ENCODE peak calls at places on chromosomes 6 and 20, in five cellular contexts. A is astrocyte, J is cardiac muscle cell, E is pancreas, F is neuronal stem cell. O is an unnamed sample. For H3K9me3, the result is how much of the 10 kb centered on the place peaks cover.

GRCh38 chr6:127637830-127638229 is 60.9 kb downstream of the C6orf58 start:
- DNase-seq in E (no peak), J (no peak), A (no peak), F (no peak), O (no peak)

GRCh38 chr6:134031696-134032255 is 20.6 kb downstream of the SLC2A12 start:
- DNase-seq in E (no peak), A (peak), J (no peak), F (no peak), O (no peak)

GRCh38 chr6:38113810-38114577 is 294.5 kb downstream of the ZFAND3 start:
- DNase-seq in E (no peak), A (no peak), J (no peak), F (no peak), O (no peak)

GRCh38 chr6:40395066-40395697 is 192.0 kb downstream of the LRFN2 start:
- DNase-seq in E (no peak), J (no peak), A (no peak), F (no peak), O (no peak)

GRCh38 chr6:15327271-15327670 is 81.4 kb downstream of the JARID2 start:
- DNase-seq in J (no peak), F (no peak), E (no peak), A (no peak), O (peak)

GRCh38 chr6:167394820-167395219 is 69.9 kb downstream of the TTLL2 start:
- DNase-seq in E (no peak), J (no peak), A (no peak), F (no peak), O (no peak)

GRCh38 chr20:52552181-52552872 is 360.7 kb upstream of the ZFP64 start:
- DNase-seq in F (no peak), E (no peak), A (peak), J (no peak), O (no peak)

GRCh38 chr6:26502169-26502568 is 2.1 kb downstream of the BTN1A1 start:
- DNase-seq in J (no peak), F (no peak), E (no peak), A (no peak), O (no peak)

GRCh38 chr6:62623851-62624532 is 338.0 kb upstream of the KHDRBS2 start:
- DNase-seq in F (no peak), A (no peak), J (no peak), E (no peak), O (no peak)

GRCh38 chr6:23601811-23602340 is 524.1 kb upstream of the NRSN1 start:
- DNase-seq in E (no peak), F (no peak), J (no peak), A (no peak), O (no peak)

GRCh38 chr6:113920663-113921267 is 50.2 kb downstream of the HDAC2 start:
- DNase-seq in E (no peak), F (no peak), A (no peak), J (no peak), O (no peak)

GRCh38 chr6:33812669-33813068 is 8.9 kb upstream of the MLN start:
- DNase-seq in A (peak), E (no peak), F (peak), J (peak), O (no peak)

GRCh38 chr20:19170148-19170547 is 42.3 kb upstream of the SLC24A3 start:
- DNase-seq in J (no peak), A (no peak), F (no peak), E (no peak), O (no peak)

GRCh38 chr6:129699661-129700060 is 10.3 kb downstream of the ARHGAP18 start:
- DNase-seq in E (no peak), F (no peak), J (no peak), A (no peak), O (no peak)

GRCh38 chr6:22783921-22784320 is 214.6 kb downstream of the HDGFL1 start:
- DNase-seq in E (no peak), A (no peak), F (no peak), J (no peak), O (no peak)

GRCh38 chr6:133707456-133707855 is 181.5 kb upstream of the TCF21 start:
- DNase-seq in F (no peak), J (no peak), E (no peak), A (peak), O (no peak)

GRCh38 chr6:166275714-166276166 is 32.5 kb downstream of the PRR18 start:
- DNase-seq in A (no peak), F (peak), J (peak), E (peak), O (peak)

GRCh38 chr6:21527731-21528130 is 65.8 kb upstream of the SOX4 start:
- DNase-seq in J (no peak), E (no peak), A (no peak), F (no peak), O (no peak)

GRCh38 chr6:167815296-167815980 is 11.3 kb upstream of the AFDN start:
- DNase-seq in A (no peak), F (no peak), J (no peak), E (no peak), O (no peak)

GRCh38 chr6:89084954-89085353 is 4.4 kb downstream of the PNRC1 start:
- DNase-seq in E (no peak), A (no peak), F (no peak), J (no peak), O (no peak)

GRCh38 chr6:25342784-25343183 is 63.6 kb downstream of the CARMIL1 start:
- DNase-seq in E (no peak), F (no peak), J (no peak), A (peak), O (no peak)

GRCh38 chr6:125346143-125346925 is 44.6 kb upstream of the HDDC2 start:
- DNase-seq in E (no peak), F (no peak), J (no peak), A (no peak), O (no peak)

GRCh38 chr6:111993342-111993741 is 60.6 kb upstream of the CCN6 start:
- DNase-seq in A (no peak), J (no peak), F (no peak), E (no peak), O (no peak)

GRCh38 chr6:111996159-111996558 is 57.7 kb upstream of the CCN6 start:
- DNase-seq in J (no peak), F (no peak), E (no peak), A (no peak), O (no peak)

GRCh38 chr6:111994791-111995190 is 59.1 kb upstream of the CCN6 start:
- DNase-seq in A (no peak), F (no peak), J (no peak), E (no peak), O (no peak)

GRCh38 chr6:111997078-111997862 is 56.6 kb upstream of the CCN6 start:
- DNase-seq in E (peak), F (peak), A (no peak), J (peak), O (peak)

GRCh38 chr6:111995409-111995808 is 58.5 kb upstream of the CCN6 start:
- DNase-seq in F (no peak), E (no peak), A (no peak), J (no peak), O (no peak)
- H3K27ac ChIP-seq in F (no peak), E (no peak), A (no peak), J (no peak), O (no peak)

GRCh38 chr6:137213813-137214212 is 5.4 kb downstream of the IFNGR1 start:
- DNase-seq in A (no peak), F (no peak), E (no peak), J (no peak), O (no peak)
- H3K9me3 ChIP-seq in A (under half), F (under half), E (under half), J (under half), O (under half)

DNA sequence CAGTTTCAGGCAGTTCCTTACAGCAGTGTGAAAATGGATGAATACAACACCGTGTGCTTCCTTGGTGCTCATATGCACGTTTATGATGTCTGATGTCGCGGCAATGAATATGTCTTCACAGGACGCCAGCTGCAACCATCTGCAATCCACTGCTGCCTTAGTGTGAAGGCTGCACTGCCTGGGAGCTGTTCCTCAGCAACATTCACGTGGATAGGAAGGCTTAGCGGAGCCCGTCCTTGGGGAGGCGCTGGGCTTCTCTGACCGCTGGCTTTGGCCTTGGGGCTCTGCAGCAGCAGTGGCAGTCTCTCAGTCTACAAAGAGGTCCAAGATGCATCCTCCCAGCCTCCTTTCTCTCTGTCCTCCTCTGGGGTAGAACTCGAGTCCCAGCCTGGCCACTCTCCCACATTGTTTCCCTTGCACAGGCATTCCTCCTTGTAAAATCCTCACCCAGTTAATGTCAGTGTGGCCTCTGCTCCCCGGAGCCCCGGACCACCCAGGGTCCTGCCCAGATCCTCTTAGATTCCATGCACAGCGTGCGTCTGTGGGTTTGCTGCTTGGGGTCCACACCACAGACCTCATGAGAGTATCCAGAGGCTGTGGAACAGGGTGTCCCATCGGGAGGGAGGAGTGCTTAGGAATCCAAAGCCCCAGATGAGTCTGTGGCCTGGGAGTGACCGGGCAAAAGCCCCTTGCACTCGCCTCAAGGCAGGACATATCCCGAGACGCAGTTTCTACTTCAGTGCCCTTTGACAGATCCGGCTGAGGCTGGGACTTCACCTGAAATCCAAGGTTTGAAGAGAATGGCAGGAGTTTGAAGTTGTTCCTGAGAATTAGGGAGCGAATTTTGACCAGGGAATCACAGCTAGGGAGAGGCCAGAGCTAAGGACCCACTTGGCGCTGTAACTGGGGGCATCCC is 181.3 kb downstream of the THBS2 start:
- DNase-seq in F (no peak), A (no peak), J (no peak), E (no peak), O (no peak)
- H3K27ac ChIP-seq in F (no peak), A (peak), J (no peak), E (no peak), O (no peak)

GRCh38 chr20:51305316-51306052 is 237.0 kb downstream of the NFATC2 start:
- DNase-seq in F (no peak), E (no peak), J (no peak), A (no peak), O (no peak)

GRCh38 chr20:51309128-51309527 is 233.4 kb downstream of the NFATC2 start:
- DNase-seq in A (no peak), F (no peak), J (no peak), E (no peak), O (no peak)

GRCh38 chr20:51306521-51307358 is 235.8 kb downstream of the NFATC2 start:
- DNase-seq in F (peak), J (peak), A (peak), E (peak), O (peak)

GRCh38 chr20:51303731-51304670 is 238.5 kb downstream of the NFATC2 start:
- DNase-seq in F (no peak), J (no peak), E (no peak), A (no peak), O (no peak)

DNA sequence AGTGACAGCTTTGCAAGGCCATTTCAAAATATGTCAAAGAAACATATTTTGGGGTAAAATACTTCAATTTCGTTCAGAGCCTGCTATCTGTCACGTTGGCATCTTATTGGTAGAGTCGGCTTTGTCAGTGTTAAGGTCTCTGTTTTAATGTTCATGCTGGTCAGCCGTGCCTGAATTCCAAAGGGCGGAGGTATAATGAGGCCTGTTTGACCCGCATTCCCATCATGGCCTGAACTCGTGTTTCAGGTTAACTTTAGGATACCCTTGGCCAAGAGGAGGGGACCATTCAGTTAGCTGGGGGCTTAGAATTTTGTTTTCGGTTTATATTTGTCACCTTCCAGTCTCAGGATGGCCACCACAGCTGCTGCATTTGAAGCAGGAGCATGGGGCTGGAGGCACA is 236.4 kb downstream of the NFATC2 start:
- DNase-seq in A (no peak), E (no peak), F (no peak), J (no peak), O (no peak)
- H3K9me3 ChIP-seq in A (under half), E (under half), F (under half), J (under half), O (under half)

GRCh38 chr20:46482864-46483263 is 30.5 kb downstream of the ZNF334 start:
- DNase-seq in F (no peak), A (no peak), E (no peak), J (no peak), O (no peak)

GRCh38 chr20:46483879-46484278 is 29.5 kb downstream of the ZNF334 start:
- DNase-seq in E (no peak), J (no peak), A (no peak), F (no peak), O (no peak)

GRCh38 chr20:46487628-46488027 is 25.7 kb downstream of the ZNF334 start:
- DNase-seq in F (no peak), A (no peak), E (no peak), J (no peak), O (no peak)

GRCh38 chr20:46485431-46485830 is 27.9 kb downstream of the ZNF334 start:
- DNase-seq in A (no peak), E (no peak), J (no peak), F (no peak), O (no peak)

GRCh38 chr20:46484954-46485353 is 28.4 kb downstream of the ZNF334 start:
- DNase-seq in F (no peak), E (no peak), J (no peak), A (no peak), O (no peak)
- H3K27ac ChIP-seq in F (no peak), E (no peak), J (no peak), A (no peak), O (no peak)

GRCh38 chr20:33828912-33829560 is 17.9 kb downstream of the CHMP4B start:
- DNase-seq in J (no peak), A (no peak), E (no peak), F (no peak), O (no peak)
- H3K9me3 ChIP-seq in J (under half), A (under half), E (under half), F (under half), O (under half)

O was measured in lung.